ENCODE peak calls at places on chromosomes 12 and 14, in four cellular contexts. V is HS-27A, M is neural progenitor cell, P is GM12891. R is an unnamed sample.

GRCh38 chr14:56341766-56342418 is 223.7 kb downstream of the PELI2 start:
- DNase-seq in V (no peak), M (no peak), P (no peak), R (no peak)

GRCh38 chr12:39378346-39378745 is 64.6 kb downstream of the KIF21A start:
- DNase-seq in V (no peak), M (no peak), P (no peak), R (no peak)

GRCh38 chr12:52495385-52495784 is 2.3 kb upstream of the KRT6A start:
- DNase-seq in V (no peak), M (peak), P (no peak), R (no peak)

GRCh38 chr14:36626150-36626549 is 35.5 kb upstream of the PAX9 start:
- DNase-seq in V (no peak), M (no peak), P (no peak), R (no peak)

GRCh38 chr14:32985881-32986280 is 47.2 kb downstream of the NPAS3 start:
- DNase-seq in V (no peak), M (no peak), P (no peak), R (no peak)

GRCh38 chr12:122886851-122887816 is 8.8 kb downstream of the VPS37B start:
- DNase-seq in V (no peak), M (peak), P (no peak), R (no peak)

GRCh38 chr12:91877022-91877421 is 268.6 kb downstream of the BTG1 start:
- DNase-seq in V (no peak), M (peak), P (peak), R (no peak)

GRCh38 chr14:31420013-31420318 is 384 bp downstream of the HEATR5A start:
- DNase-seq in V (no peak), M (peak), P (peak), R (peak)

GRCh38 chr14:63383776-63384367 is 65.1 kb upstream of the GPHB5 start:
- DNase-seq in V (no peak), M (no peak), P (peak), R (no peak)

GRCh38 chr12:102454808-102455760 is 25.3 kb downstream of the IGF1 start:
- DNase-seq in V (no peak), M (no peak), P (no peak), R (peak)

GRCh38 chr14:103731481-103731880 is 15.9 kb downstream of the ZFYVE21 start:
- DNase-seq in V (no peak), M (no peak), P (no peak), R (no peak)

GRCh38 chr14:104864267-104865068 is 600 bp upstream of the CEP170B start:
- DNase-seq in V (no peak), M (peak), P (no peak), R (no peak)

GRCh38 chr12:9750276-9751203 is 10.2 kb downstream of the CD69 start:
- DNase-seq in V (peak), M (peak), P (no peak), R (peak)

GRCh38 chr12:85531345-85531744 is 251.3 kb downstream of the ALX1 start:
- DNase-seq in V (no peak), M (no peak), P (no peak), R (no peak)

GRCh38 chr14:89429206-89430091 is 12.4 kb upstream of the FOXN3 start:
- DNase-seq in V (no peak), M (peak), P (no peak), R (no peak)

GRCh38 chr14:86787782-86788181 is 1205.2 kb downstream of the GALC start:
- DNase-seq in V (no peak), M (no peak), P (no peak), R (no peak)

GRCh38 chr14:82075566-82075965 is 541.9 kb upstream of the SEL1L start:
- DNase-seq in V (no peak), M (peak), P (no peak), R (no peak)

GRCh38 chr12:122558721-122559641 is 31.9 kb downstream of the KNTC1 start:
- DNase-seq in V (no peak), M (no peak), P (no peak), R (no peak)

GRCh38 chr14:38553586-38553985 is 297.7 kb upstream of the CLEC14A start:
- DNase-seq in V (no peak), M (no peak), P (no peak), R (peak)

GRCh38 chr12:106868982-106869381 is 86.7 kb upstream of the TMEM263 start:
- DNase-seq in V (no peak), M (no peak), P (no peak), R (no peak)

GRCh38 chr14:50030049-50030448 is 86.3 kb downstream of the VCPKMT start:
- DNase-seq in V (no peak), M (no peak), P (no peak), R (no peak)

GRCh38 chr12:51869490-51869865 is 18.4 kb upstream of the ANKRD33 start:
- DNase-seq in V (no peak), M (peak), P (no peak), R (no peak)

GRCh38 chr14:105343194-105343593 is 28.6 kb downstream of the PACS2 start:
- DNase-seq in V (no peak), M (no peak), P (no peak), R (no peak)

GRCh38 chr12:103785243-103786031 is 55.6 kb downstream of the NT5DC3 start:
- DNase-seq in V (no peak), M (no peak), P (no peak), R (no peak)

GRCh38 chr12:49975370-49975761 is 2.6 kb downstream of the AQP6 start:
- DNase-seq in V (no peak), M (peak), P (no peak), R (no peak)

GRCh38 chr12:114306646-114307045 is 99.3 kb downstream of the TBX5 start:
- DNase-seq in V (no peak), M (no peak), P (no peak), R (peak)